ENCODE peak calls at places on chromosome X, in ten cellular contexts. G is stimulated activated naive B cell treated with anti-CD40 and anti-IgM and Interleukin-4, amounts not matched to agents 10 μg/mL and 1 μg/mL and 100 μg/mL, for 72 hours; Q is suprapubic skin; C is activated CD8-positive, alpha-beta memory T cell treated with anti-CD3 and anti-CD28 coated beads, Interleukin-2, amount 10 ng/mL, durations not matched to agents 7 days and 5 days; H is stimulated activated CD4-positive, alpha-beta T cell treated with anti-CD3 and anti-CD28 coated beads, Interleukin-12 subunit alpha, Interleukin-12 subunit beta, amount 100 ng/mL, for 24 hours; M is GM13976; L is esophagus squamous epithelium; I is HL-60; E is D721Med; D is putamen. K is an unnamed sample.

GRCh38 chrX:137848291-137848905 is 282.5 kb downstream of the ZIC3 start:
- DNase-seq in G (no peak), Q (no peak), C (no peak), H (no peak), M (no peak), L (no peak), I (no peak), E (no peak), D (no peak), K (no peak)

GRCh38 chrX:34578237-34578636 is 78.8 kb downstream of the TMEM47 start:
- DNase-seq in G (no peak), Q (no peak), C (no peak), H (no peak), M (no peak), L (no peak), I (no peak), E (no peak), D (peak; percentile 15), K (peak; percentile 37)

GRCh38 chrX:154448484-154448883 is 4.5 kb downstream of the FAM50A start:
- DNase-seq in G (no peak), Q (no peak), C (no peak), H (no peak), M (no peak), L (no peak), I (no peak), E (no peak), D (no peak), K (no peak)

GRCh38 chrX:134679226-134679625 is 21.0 kb upstream of the PLAC1 start:
- DNase-seq in G (no peak), Q (no peak), C (no peak), H (no peak), M (no peak), L (no peak), I (no peak), E (no peak), D (no peak), K (no peak)

GRCh38 chrX:134194915-134195314 is 42.1 kb upstream of the CCDC160 start:
- DNase-seq in G (no peak), Q (no peak), C (no peak), H (no peak), M (no peak), L (no peak), I (no peak), E (no peak), D (no peak), K (no peak)

GRCh38 chrX:5068550-5068949 is 1160.1 kb downstream of the NLGN4X start:
- DNase-seq in G (no peak), Q (no peak), C (no peak), H (no peak), M (no peak), L (no peak), I (no peak), E (no peak), D (no peak), K (peak; percentile 19)

GRCh38 chrX:43655151-43655676 is 885 bp upstream of the MAOA start:
- DNase-seq in G (no peak), Q (peak; percentile 78), C (peak; percentile 52), H (peak; percentile 4), M (peak; percentile 12), L (no peak), I (no peak), E (no peak), D (peak; percentile 10), K (peak; percentile 45)

GRCh38 chrX:130260316-130260715 is 8.4 kb downstream of the ZNF280C start:
- DNase-seq in G (no peak), Q (no peak), C (no peak), H (no peak), M (no peak), L (no peak), I (no peak), E (no peak), D (no peak), K (no peak)

GRCh38 chrX:104335765-104336164 is 81.0 kb upstream of the ESX1 start:
- DNase-seq in G (no peak), Q (no peak), C (no peak), H (no peak), M (no peak), L (no peak), I (no peak), E (no peak), D (no peak), K (peak; percentile 84)